ENCODE peak calls at places on chromosome 18, in ten cellular contexts. K is stomach, R is IMR-90, M is Peyer's patch, O is ovary, V is endothelial cell of umbilical vein, J is breast epithelium, W is A549, N is heart left ventricle, C is lower leg skin. F is an unnamed sample.

GRCh38 chr18:46754661-46755292 is 2.1 kb downstream of the ST8SIA5 start:
- DNase-seq in M (no peak), N (peak; percentile 34), C (no peak), W (no peak), K (no peak), V (no peak), J (no peak), R (no peak), O (no peak), F (no peak)

GRCh38 chr18:26745288-26745975 is 120.1 kb downstream of the AQP4 start:
- DNase-seq in N (no peak), K (peak; percentile 31), M (no peak), V (no peak), O (no peak), R (no peak), C (no peak), W (no peak), J (peak; percentile 53), F (no peak)

GRCh38 chr18:7722955-7723354 is 155.8 kb downstream of the PTPRM start:
- DNase-seq in V (no peak), R (no peak), N (no peak), M (no peak), O (no peak), J (no peak), W (no peak), C (no peak), K (no peak), F (no peak)

GRCh38 chr18:77032121-77032758 is 100.3 kb downstream of the MBP start:
- DNase-seq in O (no peak), V (no peak), W (no peak), R (no peak), N (no peak), C (no peak), M (no peak), K (no peak), J (no peak), F (no peak)

GRCh38 chr18:52888014-52888413 is 548.0 kb downstream of the DCC start:
- DNase-seq in V (no peak), K (no peak), O (no peak), R (no peak), N (no peak), J (no peak), W (no peak), C (no peak), M (no peak), F (peak; percentile 1)

GRCh38 chr18:37019157-37019571 is 190.2 kb downstream of the KIAA1328 start:
- DNase-seq in W (no peak), J (no peak), M (no peak), R (peak; percentile 11), O (no peak), N (no peak), K (no peak), V (no peak), C (no peak), F (peak; percentile 5)

GRCh38 chr18:61554117-61554776 is 221.0 kb downstream of the CDH20 start:
- DNase-seq in K (no peak), N (peak; percentile 16), W (no peak), O (peak; percentile 35), J (no peak), C (no peak), M (no peak), R (no peak), V (no peak), F (no peak)

GRCh38 chr18:63887424-63887823 is at the start of gene SERPINB2:
- DNase-seq in R (peak; percentile 41), J (no peak), K (no peak), M (no peak), N (no peak), W (no peak), V (peak; percentile 29), C (no peak), O (no peak), F (no peak)

GRCh38 chr18:11411021-11411420 is 198.4 kb upstream of the SLC35G4 start:
- DNase-seq in M (no peak), J (no peak), W (no peak), K (no peak), V (no peak), C (no peak), R (peak; percentile 65), O (no peak), N (no peak), F (no peak)

DNA sequence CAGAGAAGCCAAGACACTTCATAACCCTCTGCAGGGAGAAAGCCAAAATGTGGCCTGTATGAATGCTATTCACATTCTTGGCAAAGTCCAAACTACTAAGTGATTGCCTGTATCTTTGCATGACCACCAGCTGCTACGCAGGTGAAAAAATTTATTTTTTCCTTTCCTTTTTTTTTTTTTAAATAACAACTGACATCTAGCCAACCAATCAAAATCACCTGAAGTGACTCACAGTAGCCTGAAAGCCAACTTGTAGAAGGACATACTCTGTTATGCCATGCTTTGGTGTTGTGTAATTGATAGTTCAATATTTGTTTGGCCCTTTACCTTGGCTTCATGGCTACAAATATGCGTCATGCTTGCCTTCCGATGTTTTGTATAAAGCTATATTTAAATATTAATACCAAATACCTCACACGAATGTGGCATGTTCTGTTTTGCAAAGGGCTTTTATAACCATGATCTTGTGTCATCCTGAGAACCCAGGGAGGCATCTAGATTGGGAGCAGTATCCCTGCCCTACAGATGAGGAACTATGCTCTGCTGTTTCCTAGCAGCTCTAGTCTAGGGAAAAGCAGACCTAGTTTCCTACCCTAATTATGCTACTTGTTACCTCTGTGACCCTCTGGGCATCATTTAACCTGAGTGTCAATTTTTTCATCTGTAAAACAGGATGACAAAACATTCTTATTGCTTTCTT is 102.1 kb downstream of the MYOM1 start:
- DNase-seq in W (no peak), M (no peak), C (no peak), J (no peak), O (no peak), V (no peak), K (no peak), R (no peak), N (no peak), F (no peak)
- TF ChIP-seq POLR2A in W (no peak), M (no peak), C (no peak), J (no peak), O (no peak), V (no peak), K (no peak), R (no peak), N (no peak), F (no peak)

DNA sequence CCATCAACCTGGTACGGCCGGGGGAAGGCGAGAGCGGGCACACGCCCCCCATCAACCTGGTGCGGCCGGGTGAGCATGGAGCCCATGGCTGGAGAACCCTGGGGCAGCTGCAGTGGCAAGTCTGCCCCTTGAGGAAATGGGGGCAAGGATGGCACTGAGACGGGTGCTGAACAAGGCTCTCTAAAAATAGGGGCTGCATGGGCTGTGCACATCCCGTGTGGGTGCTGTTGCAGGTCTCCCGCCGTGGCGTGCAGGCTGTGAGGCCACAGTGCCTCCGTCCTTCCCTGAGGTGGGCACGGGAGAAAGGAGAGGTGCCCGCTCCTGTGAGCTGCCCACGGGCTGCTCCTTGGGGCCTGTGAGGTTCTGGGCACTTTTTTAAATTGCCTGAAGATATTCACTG is 99.2 kb downstream of the NFATC1 start:
- DNase-seq in J (no peak), W (no peak), N (no peak), M (peak; percentile 40), V (no peak), O (no peak), R (no peak), K (no peak), C (peak; percentile 81), F (no peak)
- H3K4me3 ChIP-seq in J (no peak overlapping the region), W (no peak overlapping the region), N (no peak overlapping the region), M (no peak overlapping the region), V (no peak overlapping the region), O (no peak overlapping the region), R (no peak overlapping the region), K (no peak overlapping the region), C (no peak overlapping the region), F (no peak overlapping the region)

DNA sequence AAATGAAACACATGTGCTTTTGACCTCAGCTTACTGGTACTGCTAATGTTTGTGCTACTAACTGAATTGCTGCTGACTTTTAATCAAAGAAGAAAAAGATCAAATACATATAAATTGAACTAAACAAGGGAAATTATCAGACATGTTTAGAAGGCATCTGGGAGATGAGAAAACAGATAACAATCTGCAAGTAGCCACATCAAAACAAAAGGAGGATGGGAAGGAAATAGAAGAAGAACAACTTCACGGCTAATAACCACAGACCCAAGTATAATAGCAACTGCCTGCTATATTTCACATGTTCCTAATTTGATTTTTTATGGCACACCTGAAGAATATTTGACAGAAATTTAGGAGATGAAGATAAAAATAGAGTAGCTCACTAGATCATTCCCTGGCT is 542.6 kb upstream of the SYT4 start:
- DNase-seq in W (no peak), N (no peak), O (no peak), V (no peak), J (no peak), C (no peak), K (no peak), R (no peak), M (no peak), F (no peak)
- TF ChIP-seq CTCF in W (no peak), N (no peak), O (no peak), V (no peak), J (no peak), C (no peak), K (no peak), R (no peak), M (no peak), F (no peak)

GRCh38 chr18:59357928-59358327 is 1.1 kb downstream of the LMAN1 start:
- DNase-seq in V (peak; percentile 75), W (no peak), N (no peak), O (no peak), K (no peak), C (no peak), M (no peak), J (no peak), R (peak; percentile 92), F (peak; percentile 43)
- TF ChIP-seq POLR2A in V (no peak), W (no peak), N (no peak), O (no peak), K (no peak), C (no peak), M (no peak), J (no peak), R (no peak), F (no peak)

GRCh38 chr18:13382990-13383821 is 164.6 kb downstream of the LDLRAD4 start:
- DNase-seq in M (peak; percentile 43), C (peak; percentile 74), O (no peak), K (no peak), W (no peak), N (no peak), R (no peak), J (no peak), V (no peak), F (no peak)
- H3K4me3 ChIP-seq in M (no peak overlapping the region), C (no peak overlapping the region), O (no peak overlapping the region), K (peak overlapping the region; percentile 38), W (no peak overlapping the region), N (peak overlapping the region; percentile 8), R (no peak overlapping the region), J (no peak overlapping the region), V (no peak overlapping the region), F (no peak overlapping the region)